ENCODE peak calls at places on chromosome 11, in six cellular contexts. X is PC-3, O is Karpas-422, E is IMR-90, Y is PC-9, U is H9. W is an unnamed sample.
A peak's percentile ranks its signal among the peaks of the same experiment; 100 is the strongest.

GRCh38 chr11:128157423-128158298 is 429.7 kb downstream of the ETS1 start:
- DNase-seq in X (peak; percentile 93), O (peak; percentile 77), E (peak; percentile 78), Y (peak; percentile 58), U (peak; percentile 56), W (peak; percentile 84)

GRCh38 chr11:56345739-56346138 is at the start of gene OR8K1:
- DNase-seq in X (no peak), O (no peak), E (no peak), Y (no peak), U (no peak), W (no peak)

GRCh38 chr11:66956689-66957290 is 1.4 kb downstream of the PC start:
- DNase-seq in X (no peak), O (no peak), E (peak; percentile 97), Y (peak; percentile 50), U (peak; percentile 47), W (peak; percentile 52)

GRCh38 chr11:56841210-56841810 is 92.8 kb upstream of the OR9G4 start:
- DNase-seq in X (peak; percentile 82), O (peak; percentile 79), E (peak; percentile 56), Y (peak; percentile 52), U (peak; percentile 45), W (peak; percentile 82)

GRCh38 chr11:113835306-113835705 is 40.1 kb downstream of the USP28 start:
- DNase-seq in X (no peak), O (no peak), E (no peak), Y (no peak), U (no peak), W (no peak)

GRCh38 chr11:124402326-124402922 is 3.6 kb upstream of the OR8B3 start:
- DNase-seq in X (peak; percentile 95), O (peak; percentile 74), E (peak; percentile 86), Y (peak; percentile 75), U (peak; percentile 64), W (peak; percentile 84)

GRCh38 chr11:132943325-132943736 is 589.0 kb downstream of the OPCML start:
- DNase-seq in X (no peak), O (no peak), E (no peak), Y (no peak), U (no peak), W (peak; percentile 43)

GRCh38 chr11:39541945-39542351 is 1917.5 kb downstream of the LRRC4C start:
- DNase-seq in X (peak; percentile 43), O (no peak), E (no peak), Y (peak; percentile 44), U (peak; percentile 45), W (peak; percentile 0)

GRCh38 chr11:121300313-121300971 is 7.9 kb downstream of the SC5D start:
- DNase-seq in X (no peak), O (no peak), E (no peak), Y (no peak), U (no peak), W (no peak)

GRCh38 chr11:115761348-115761747 is 257.1 kb upstream of the CADM1 start:
- DNase-seq in X (no peak), O (no peak), E (no peak), Y (no peak), U (peak; percentile 36), W (peak; percentile 15)

GRCh38 chr11:85301895-85302678 is 325.1 kb downstream of the DLG2 start:
- DNase-seq in X (no peak), O (no peak), E (no peak), Y (no peak), U (no peak), W (no peak)

GRCh38 chr11:73945396-73945795 is 5.4 kb upstream of the DNAJB13 start:
- DNase-seq in X (no peak), O (no peak), E (no peak), Y (peak; percentile 12), U (no peak), W (no peak)

GRCh38 chr11:37502202-37502601 is 904.2 kb upstream of the RAG2 start:
- DNase-seq in X (no peak), O (no peak), E (peak; percentile 53), Y (no peak), U (no peak), W (no peak)

GRCh38 chr11:1832181-1832988 is 2.4 kb upstream of the SYT8 start:
- DNase-seq in X (peak; percentile 41), O (peak; percentile 75), E (no peak), Y (no peak), U (peak; percentile 72), W (peak; percentile 70)

GRCh38 chr11:93570759-93571413 is 27.7 kb upstream of the SMCO4 start:
- DNase-seq in X (peak; percentile 86), O (no peak), E (peak; percentile 62), Y (peak; percentile 62), U (no peak), W (no peak)

GRCh38 chr11:12321217-12321937 is 56.0 kb upstream of the PARVA start:
- DNase-seq in X (no peak), O (no peak), E (peak; percentile 52), Y (no peak), U (no peak), W (no peak)

GRCh38 chr11:17967661-17968060 is 45.2 kb downstream of the SERGEF start:
- DNase-seq in X (no peak), O (no peak), E (no peak), Y (no peak), U (no peak), W (no peak)
- H3K27me3 ChIP-seq in X (no peaks in the 10 kb centered on the region), O (no peaks in the 10 kb centered on the region), E (no peaks in the 10 kb centered on the region), Y (no peaks in the 10 kb centered on the region), U (no peaks in the 10 kb centered on the region), W (no peaks in the 10 kb centered on the region)

GRCh38 chr11:45252877-45253276 is 33.3 kb downstream of the SYT13 start:
- DNase-seq in X (no peak), O (no peak), E (no peak), Y (no peak), U (no peak), W (no peak)

GRCh38 chr11:45250035-45250693 is 36.0 kb downstream of the SYT13 start:
- DNase-seq in X (no peak), O (no peak), E (no peak), Y (no peak), U (no peak), W (no peak)

GRCh38 chr11:45254070-45254469 is 32.1 kb downstream of the SYT13 start:
- DNase-seq in X (no peak), O (no peak), E (peak; percentile 13), Y (no peak), U (no peak), W (no peak)

GRCh38 chr11:45253640-45254039 is 32.5 kb downstream of the SYT13 start:
- DNase-seq in X (no peak), O (no peak), E (no peak), Y (no peak), U (no peak), W (no peak)

GRCh38 chr11:45252134-45252856 is 33.8 kb downstream of the SYT13 start:
- DNase-seq in X (peak; percentile 60), O (peak; percentile 85), E (peak; percentile 7), Y (no peak), U (peak; percentile 92), W (peak; percentile 89)
- H3K4me2 ChIP-seq in X (no peak overlapping the region), O (no peak overlapping the region), E (no peak overlapping the region), Y (no peak overlapping the region), U (no peak overlapping the region), W (no peak overlapping the region)

DNA sequence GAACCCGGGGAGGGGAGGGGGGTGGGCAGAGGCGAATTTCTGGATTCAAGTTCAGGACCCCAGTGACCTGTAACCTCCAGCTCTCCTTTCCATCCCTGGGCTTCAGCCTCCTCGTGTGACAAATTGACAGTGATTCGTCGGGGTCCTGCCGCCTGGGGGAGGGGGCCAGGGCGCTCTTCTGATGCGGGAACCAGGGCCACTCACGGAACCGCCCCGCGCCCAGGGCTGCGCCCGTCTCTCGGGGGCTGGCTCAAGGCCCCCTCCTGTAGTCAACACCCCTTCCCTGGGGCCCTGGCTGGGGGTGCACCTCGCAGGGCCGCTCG is 92.8 kb upstream of the ANO1 start:
- DNase-seq in X (no peak), O (no peak), E (no peak), Y (no peak), U (no peak), W (peak; percentile 12)
- H3K27me3 ChIP-seq in X (no peaks in the 10 kb centered on the region), O (no peaks in the 10 kb centered on the region), E (no peaks in the 10 kb centered on the region), Y (no peaks in the 10 kb centered on the region), U (peaks cover 18% of the 10 kb centered on the region), W (peaks cover 63% of the 10 kb centered on the region)

GRCh38 chr11:119093666-119093950 is 8.0 kb downstream of the DPAGT1 start:
- DNase-seq in X (no peak), O (no peak), E (no peak), Y (no peak), U (no peak), W (no peak)

GRCh38 chr11:119092880-119093665 is 8.4 kb downstream of the HMBS start:
- DNase-seq in X (peak; percentile 41), O (peak; percentile 62), E (peak; percentile 42), Y (no peak), U (no peak), W (no peak)

GRCh38 chr11:119091966-119092879 is 7.5 kb downstream of the HMBS start:
- DNase-seq in X (no peak), O (no peak), E (no peak), Y (no peak), U (no peak), W (no peak)

GRCh38 chr11:119089319-119089718 is 4.6 kb downstream of the HMBS start:
- DNase-seq in X (no peak), O (no peak), E (no peak), Y (no peak), U (no peak), W (no peak)

DNA sequence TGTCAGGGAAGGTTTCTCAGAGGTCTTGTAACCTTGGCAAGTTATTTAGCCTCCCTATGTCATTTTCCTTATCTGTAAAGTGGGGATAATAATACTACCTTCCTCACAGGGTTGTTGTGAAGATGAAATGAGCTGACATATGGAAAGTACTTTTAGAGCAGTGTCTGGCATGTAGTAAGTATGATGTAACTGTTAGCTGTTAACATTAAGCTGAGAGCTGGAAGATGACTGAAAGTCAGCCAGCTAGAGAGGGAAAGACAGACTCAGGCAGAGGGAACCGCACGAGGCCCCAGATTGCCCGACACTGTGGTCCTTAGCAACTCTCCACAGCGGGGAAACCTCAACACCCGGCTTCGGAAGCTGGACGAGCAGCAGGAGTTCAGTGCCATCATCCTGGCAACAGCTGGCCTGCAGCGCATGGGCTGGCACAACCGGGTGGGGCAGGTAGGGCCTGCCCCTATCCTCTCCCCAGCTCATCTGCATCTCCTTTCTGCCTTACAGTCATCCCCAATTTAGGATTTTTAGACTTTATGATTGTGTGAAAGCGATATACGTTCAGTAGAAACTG is 6.5 kb downstream of the HMBS start:
- DNase-seq in X (no peak), O (no peak), E (peak; percentile 50), Y (no peak), U (no peak), W (no peak)
- H3K4me2 ChIP-seq in X (no peak overlapping the region), O (no peak overlapping the region), E (no peak overlapping the region), Y (no peak overlapping the region), U (no peak overlapping the region), W (no peak overlapping the region)

W was measured in GM23338.